ENCODE peak calls at places on chromosomes 7 and 10, in five cellular contexts. H is germinal center; V is effector memory CD8-positive, alpha-beta T cell; C is AG09319; P is fibroblast of mammary gland. Q is an unnamed sample.

GRCh38 chr7:147651601-147652000 is 939.0 kb upstream of the C7orf33 start:
- DNase-seq in H (no peak), V (no peak), C (no peak), P (no peak), Q (no peak)

GRCh38 chr7:51187941-51188340 is 128.7 kb downstream of the COBL start:
- DNase-seq in H (no peak), V (no peak), C (no peak), P (no peak), Q (no peak)

GRCh38 chr10:29150010-29150409 is 138.9 kb upstream of the LYZL1 start:
- DNase-seq in H (no peak), V (no peak), C (no peak), P (no peak), Q (no peak)

GRCh38 chr7:123022576-123022975 is 27.1 kb upstream of the TAS2R16 start:
- DNase-seq in H (no peak), V (no peak), C (no peak), P (peak), Q (no peak)

GRCh38 chr10:119502214-119502613 is 40.3 kb downstream of the RGS10 start:
- DNase-seq in H (no peak), V (peak), C (no peak), P (no peak), Q (no peak)

GRCh38 chr10:101216631-101217425 is 12.4 kb downstream of the LBX1 start:
- DNase-seq in H (no peak), V (no peak), C (no peak), P (no peak), Q (no peak)

GRCh38 chr10:51389415-51390342 is 309.7 kb downstream of the CSTF2T start:
- DNase-seq in H (peak), V (no peak), C (peak), P (peak), Q (peak)

GRCh38 chr10:48607356-48608278 is 2.7 kb upstream of the ARHGAP22 start:
- DNase-seq in H (no peak), V (no peak), C (no peak), P (no peak), Q (peak)

GRCh38 chr10:89273680-89274079 is 22.1 kb upstream of the LIPA start:
- DNase-seq in H (no peak), V (no peak), C (no peak), P (no peak), Q (no peak)

GRCh38 chr10:5692476-5693358 is 8.1 kb downstream of the TASOR2 start:
- DNase-seq in H (peak), V (peak), C (no peak), P (peak), Q (no peak)

GRCh38 chr7:69663911-69664310 is 65.6 kb downstream of the AUTS2 start:
- DNase-seq in H (no peak), V (no peak), C (no peak), P (no peak), Q (no peak)

GRCh38 chr10:88921194-88921593 is 31.4 kb downstream of the ACTA2 start:
- DNase-seq in H (no peak), V (no peak), C (no peak), P (no peak), Q (no peak)

GRCh38 chr10:78911533-78912340 is 157.0 kb upstream of the ZMIZ1 start:
- DNase-seq in H (no peak), V (no peak), C (no peak), P (no peak), Q (no peak)

GRCh38 chr10:12655940-12656339 is 306.6 kb downstream of the CAMK1D start:
- DNase-seq in H (no peak), V (no peak), C (no peak), P (no peak), Q (no peak)

GRCh38 chr7:2641406-2642393 is 9.9 kb downstream of the TTYH3 start:
- DNase-seq in H (peak), V (no peak), C (peak), P (peak), Q (peak)

GRCh38 chr10:3372284-3372683 is 199.7 kb upstream of the PITRM1 start:
- DNase-seq in H (no peak), V (no peak), C (no peak), P (peak), Q (no peak)

GRCh38 chr7:154684651-154685563 is 318.0 kb downstream of the PAXIP1 start:
- DNase-seq in H (no peak), V (no peak), C (no peak), P (no peak), Q (no peak)

GRCh38 chr7:21946228-21946709 is 570 bp upstream of the CDCA7L start:
- DNase-seq in H (no peak), V (no peak), C (no peak), P (peak), Q (no peak)

GRCh38 chr7:128697301-128697905 is 25.3 kb downstream of the GARIN1A start:
- DNase-seq in H (peak), V (peak), C (peak), P (peak), Q (peak)

GRCh38 chr7:138338361-138338760 is 121.7 kb upstream of the TRIM24 start:
- DNase-seq in H (no peak), V (no peak), C (no peak), P (no peak), Q (no peak)

GRCh38 chr10:49058341-49059255 is 56.7 kb downstream of the VSTM4 start:
- DNase-seq in H (no peak), V (no peak), C (no peak), P (peak), Q (no peak)

GRCh38 chr7:142984297-142984696 is 22.1 kb upstream of the KEL start:
- DNase-seq in H (no peak), V (no peak), C (no peak), P (no peak), Q (no peak)

GRCh38 chr7:40531946-40532345 is 397.1 kb downstream of the SUGCT start:
- DNase-seq in H (no peak), V (no peak), C (no peak), P (no peak), Q (no peak)

GRCh38 chr7:47534322-47535032 is 47.4 kb downstream of the TNS3 start:
- DNase-seq in H (no peak), V (no peak), C (no peak), P (no peak), Q (no peak)

GRCh38 chr7:7521259-7521658 is 14.4 kb downstream of the COL28A1 start:
- DNase-seq in H (no peak), V (no peak), C (no peak), P (no peak), Q (no peak)

GRCh38 chr7:143305423-143306070 is 10.4 kb upstream of the CLCN1 start:
- DNase-seq in H (peak), V (peak), C (no peak), P (peak), Q (peak)

GRCh38 chr7:30559566-30559965 is 35.1 kb upstream of the GARS1 start:
- DNase-seq in H (no peak), V (no peak), C (no peak), P (no peak), Q (no peak)

GRCh38 chr7:90701021-90701420 is 104.9 kb downstream of the CDK14 start:
- DNase-seq in H (no peak), V (no peak), C (no peak), P (no peak), Q (peak)

GRCh38 chr10:92387289-92387940 is 96.4 kb downstream of the MARCHF5 start:
- DNase-seq in H (peak), V (no peak), C (no peak), P (peak), Q (peak)

GRCh38 chr7:128914566-128915151 is 4.2 kb upstream of the KCP start:
- DNase-seq in H (no peak), V (no peak), C (no peak), P (no peak), Q (no peak)

GRCh38 chr10:11724938-11725776 is 17.0 kb upstream of the ECHDC3 start:
- DNase-seq in H (peak), V (no peak), C (no peak), P (peak), Q (peak)

GRCh38 chr10:11831520-11831951 is 8.4 kb downstream of the PROSER2 start:
- DNase-seq in H (no peak), V (no peak), C (no peak), P (no peak), Q (no peak)

GRCh38 chr7:108497082-108497725 is 28.7 kb downstream of the PNPLA8 start:
- DNase-seq in H (peak), V (peak), C (peak), P (peak), Q (peak)

GRCh38 chr7:25820432-25821040 is 331.5 kb upstream of the NFE2L3 start:
- DNase-seq in H (peak), V (no peak), C (no peak), P (peak), Q (peak)

GRCh38 chr7:149209518-149210269 is 14.3 kb downstream of the ZNF282 start:
- DNase-seq in H (peak), V (peak), C (no peak), P (peak), Q (peak)

Q was measured in RPMI8226.